ENCODE peak calls at places on chromosomes 3 and 15, in six cellular contexts. N is A549, M is H1, S is K562, L is HepG2, P is GM12878. Z is an unnamed sample.

GRCh38 chr3:173865900-173866498 is 468.5 kb downstream of the NLGN1 start:
- DNase-seq in S (no peak), N (no peak), M (no peak), P (no peak), L (no peak), Z (no peak)

GRCh38 chr3:1723726-1724125 is 374.9 kb upstream of the CNTN4 start:
- DNase-seq in N (no peak), M (no peak), L (no peak), S (no peak), P (no peak), Z (no peak)

GRCh38 chr3:196207833-196208607 is 3.2 kb downstream of the ZDHHC19 start:
- DNase-seq in L (no peak), M (peak), N (peak), S (peak), P (no peak), Z (peak)

GRCh38 chr3:57060089-57060829 is at the start of gene SPATA12:
- DNase-seq in S (peak), M (peak), P (no peak), L (peak), N (peak), Z (peak)

GRCh38 chr3:127114337-127115070 is 78.4 kb upstream of the PRR23E start:
- DNase-seq in P (no peak), L (no peak), N (no peak), S (no peak), M (no peak), Z (peak)

GRCh38 chr3:50321844-50322385 is 630 bp downstream of the HYAL2 start:
- DNase-seq in L (peak), P (no peak), M (no peak), N (no peak), S (no peak), Z (no peak)

GRCh38 chr3:44000586-44000985 is 241.1 kb upstream of the TOPAZ1 start:
- DNase-seq in L (no peak), P (no peak), S (no peak), M (no peak), N (peak), Z (no peak)

GRCh38 chr3:136819784-136820640 is 1.1 kb downstream of the SLC35G2 start:
- DNase-seq in S (peak), L (peak), P (no peak), N (peak), M (peak), Z (peak)

GRCh38 chr3:194269610-194270145 is 81.5 kb downstream of the CPN2 start:
- DNase-seq in N (no peak), S (peak), L (no peak), M (peak), P (no peak), Z (peak)

GRCh38 chr15:90436952-90437351 is 48.9 kb downstream of the IQGAP1 start:
- DNase-seq in M (no peak), N (no peak), P (no peak), L (no peak), S (no peak), Z (no peak)

GRCh38 chr15:58463815-58464697 is 32.3 kb downstream of the LIPC start:
- DNase-seq in L (peak), P (no peak), M (no peak), N (no peak), S (no peak), Z (no peak)

GRCh38 chr3:99410789-99411311 is 227.5 kb upstream of the COL8A1 start:
- DNase-seq in S (no peak), P (peak), M (no peak), L (no peak), N (no peak), Z (no peak)

GRCh38 chr15:70091649-70092461 is 5.9 kb downstream of the TLE3 start:
- DNase-seq in M (no peak), N (no peak), P (no peak), S (peak), L (peak), Z (peak)

GRCh38 chr15:70093481-70094309 is 4.0 kb downstream of the TLE3 start:
- DNase-seq in N (no peak), P (no peak), M (no peak), S (peak), L (no peak), Z (no peak)

GRCh38 chr15:70093070-70093469 is 4.6 kb downstream of the TLE3 start:
- DNase-seq in N (no peak), S (no peak), P (no peak), L (peak), M (no peak), Z (no peak)

GRCh38 chr15:70090436-70091291 is 7.1 kb downstream of the TLE3 start:
- DNase-seq in S (no peak), N (no peak), L (no peak), M (no peak), P (no peak), Z (no peak)

DNA sequence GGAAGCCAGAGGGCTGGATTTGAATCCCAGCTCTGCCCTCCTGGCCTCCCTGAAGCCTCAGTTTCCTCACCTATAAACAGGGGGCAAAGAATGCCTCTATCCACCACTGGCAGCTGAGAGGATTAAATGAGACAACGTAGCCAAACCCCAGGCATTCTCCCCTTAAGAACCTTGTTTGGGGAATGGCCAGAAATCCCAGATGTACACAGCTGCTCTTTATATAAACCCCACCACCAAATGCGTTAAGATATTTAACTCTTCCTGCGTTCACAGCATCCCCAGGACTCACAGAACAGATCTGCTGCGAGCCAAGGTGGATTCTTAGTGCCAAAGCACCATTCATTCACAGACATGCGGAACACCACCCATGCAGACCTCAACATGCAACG is 5.3 kb downstream of the TLE3 start:
- DNase-seq in M (no peak), L (no peak), N (no peak), P (no peak), S (no peak), Z (no peak)
- H3K4me3 ChIP-seq in M (no peak), L (no peak), N (no peak), P (peak), S (no peak), Z (peak)

GRCh38 chr3:191065183-191065805 is 133.7 kb upstream of the OSTN start:
- DNase-seq in M (no peak), S (no peak), N (no peak), P (no peak), L (no peak), Z (no peak)

GRCh38 chr3:191070762-191071365 is 128.2 kb upstream of the OSTN start:
- DNase-seq in M (no peak), S (peak), N (no peak), P (no peak), L (no peak), Z (no peak)

GRCh38 chr3:191068946-191069813 is 129.9 kb upstream of the OSTN start:
- DNase-seq in N (no peak), M (no peak), L (no peak), S (no peak), P (no peak), Z (no peak)

GRCh38 chr3:191070201-191070600 is 128.8 kb upstream of the OSTN start:
- DNase-seq in N (no peak), P (no peak), S (no peak), L (no peak), M (no peak), Z (no peak)

DNA sequence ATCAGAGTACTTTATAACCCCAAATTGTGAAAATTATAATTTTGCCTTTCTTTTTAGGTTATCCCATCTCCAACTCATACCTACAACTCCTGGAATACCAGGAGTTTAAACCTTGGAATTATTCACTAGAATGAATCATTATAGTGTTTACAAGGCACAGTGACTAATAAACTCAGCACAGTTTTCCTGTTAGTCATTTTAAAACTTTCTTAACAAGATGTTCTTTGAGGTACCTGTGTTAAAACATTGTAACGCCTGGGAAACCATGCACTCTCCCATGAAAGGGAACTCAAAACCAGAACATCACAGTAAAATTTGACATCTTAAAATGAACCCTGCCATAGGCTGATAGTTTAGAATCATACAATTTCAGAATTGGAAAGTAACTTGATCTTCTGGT is 132.4 kb upstream of the OSTN start:
- DNase-seq in N (peak), S (no peak), M (no peak), L (no peak), P (peak), Z (no peak)
- TF ChIP-seq CHD2 in N (no peak), S (no peak), M (no peak), L (no peak), P (no peak), Z (no peak)

GRCh38 chr3:72445827-72446405 is 402.3 kb downstream of the SHQ1 start:
- DNase-seq in M (no peak), L (no peak), S (no peak), N (no peak), P (no peak), Z (no peak)
- H3K4me3 ChIP-seq in M (peak), L (peak), S (peak), N (peak), P (peak), Z (peak)

DNA sequence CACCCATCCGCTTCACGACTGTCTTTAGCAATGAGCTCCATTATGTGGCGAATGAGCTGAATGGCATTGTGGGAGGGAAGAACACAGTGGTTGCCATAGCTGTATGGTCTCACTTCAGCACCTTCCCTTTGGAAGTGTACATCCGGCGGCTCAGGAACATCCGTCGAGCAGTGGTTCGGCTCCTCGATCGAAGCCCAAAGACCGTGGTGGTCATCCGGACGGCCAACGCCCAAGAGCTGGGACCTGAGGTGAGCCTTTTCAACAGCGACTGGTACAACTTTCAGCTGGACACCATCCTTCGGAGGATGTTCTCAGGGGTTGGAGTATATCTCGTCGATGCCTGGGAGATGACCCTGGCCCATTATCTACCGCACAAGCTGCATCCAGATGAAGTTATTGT is 27.8 kb upstream of the NFKBIZ start:
- DNase-seq in L (no peak), M (no peak), N (no peak), S (no peak), P (no peak), Z (no peak)
- TF ChIP-seq CHD2 in L (no peak), M (no peak), N (no peak), S (no peak), P (no peak), Z (no peak)

DNA sequence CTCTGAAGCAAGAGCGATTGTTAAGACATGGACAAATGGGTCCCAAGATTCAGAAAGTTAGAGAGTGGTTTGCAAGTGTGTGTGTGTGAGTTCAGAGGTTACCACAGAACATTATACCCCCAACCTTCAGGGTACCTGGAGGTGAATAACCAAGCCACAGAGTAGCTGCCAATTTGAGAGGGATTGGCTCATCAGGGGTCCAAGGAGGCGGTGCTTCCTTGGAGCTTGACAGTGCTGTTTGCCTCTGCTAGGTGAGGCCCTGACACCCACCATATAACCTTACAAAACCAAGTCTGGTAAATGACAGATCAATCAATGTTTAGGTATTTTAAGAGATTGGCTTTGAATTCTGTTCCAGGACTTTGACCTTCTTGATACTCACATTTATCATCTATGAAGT is 35.7 kb downstream of the LRTM1 start:
- DNase-seq in L (no peak), N (no peak), S (no peak), P (no peak), M (no peak), Z (no peak)
- H3K4me3 ChIP-seq in L (no peak), N (no peak), S (no peak), P (no peak), M (no peak), Z (no peak)

DNA sequence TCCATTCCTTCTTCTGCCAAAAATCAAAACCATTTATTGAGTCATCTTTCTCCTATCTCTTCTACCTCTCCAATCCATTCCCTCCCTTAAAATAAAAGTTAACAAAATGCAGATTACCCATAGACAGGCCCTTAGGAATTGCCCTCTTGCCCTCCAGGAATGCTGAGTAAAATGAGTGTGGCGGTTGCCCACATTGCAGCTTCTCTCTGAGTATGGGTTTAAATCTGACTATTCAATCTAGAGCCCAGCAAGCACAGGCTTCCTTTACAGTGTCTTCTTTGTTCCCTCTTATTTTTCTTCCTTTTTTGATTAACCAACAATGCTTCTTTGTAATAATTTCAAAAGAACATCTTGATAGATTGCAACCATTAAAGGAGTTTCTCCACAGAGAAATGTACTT is 135.4 kb upstream of the LMCD1 start:
- DNase-seq in M (no peak), P (no peak), S (no peak), L (no peak), N (no peak), Z (no peak)
- TF ChIP-seq CHD2 in M (no peak), P (no peak), S (no peak), L (no peak), N (no peak), Z (no peak)